ENCODE peak calls at places on chromosomes 2 and 18, in seven cellular contexts. Y is AG04450; V is neuronal stem cell; X is dorsolateral prefrontal cortex; G is transverse colon; U is CD8-positive, alpha-beta memory T cell; K is upper lobe of right lung. F is an unnamed sample.

GRCh38 chr18:6069539-6069938 is 174.2 kb upstream of the TMEM200C start:
- DNase-seq in K (no peak), V (no peak), U (no peak), X (no peak), Y (no peak), G (no peak), F (no peak)

GRCh38 chr18:72672364-72673151 is 128.4 kb upstream of the CBLN2 start:
- DNase-seq in V (peak; percentile 27), U (no peak), X (no peak), K (no peak), Y (no peak), G (no peak), F (no peak)

GRCh38 chr2:172735646-172736418 is at the start of gene RAPGEF4:
- DNase-seq in X (no peak), G (no peak), K (no peak), V (peak; percentile 36), U (no peak), Y (no peak), F (no peak)

GRCh38 chr2:204282525-204282924 is 262.8 kb upstream of the PARD3B start:
- DNase-seq in G (peak; percentile 17), X (no peak), K (no peak), V (peak; percentile 66), U (no peak), Y (no peak), F (no peak)

GRCh38 chr18:29160123-29160522 is 983.2 kb upstream of the CDH2 start:
- DNase-seq in X (no peak), Y (no peak), K (no peak), G (no peak), V (no peak), U (no peak), F (no peak)

GRCh38 chr2:135742307-135742838 is 718 bp downstream of the UBXN4 start:
- DNase-seq in Y (no peak), K (peak; percentile 80), X (no peak), U (peak; percentile 23), V (peak; percentile 48), G (peak; percentile 36), F (no peak)

GRCh38 chr2:134226561-134226960 is 27.3 kb upstream of the MGAT5 start:
- DNase-seq in V (no peak), Y (no peak), X (no peak), U (no peak), K (no peak), G (no peak), F (no peak)

GRCh38 chr2:217848351-217848957 is 154.3 kb downstream of the TNS1 start:
- DNase-seq in G (no peak), Y (no peak), X (no peak), K (no peak), U (no peak), V (no peak), F (no peak)

GRCh38 chr2:119659601-119660342 is 19.2 kb upstream of the TMEM177 start:
- DNase-seq in G (peak; percentile 42), V (peak; percentile 33), K (no peak), Y (no peak), X (no peak), U (no peak), F (no peak)

GRCh38 chr2:135657806-135658582 is 83.7 kb upstream of the UBXN4 start:
- DNase-seq in U (peak; percentile 42), G (no peak), X (no peak), K (no peak), Y (no peak), V (no peak), F (no peak)

GRCh38 chr2:219060821-219061791 is at the start of gene IHH:
- DNase-seq in U (no peak), V (no peak), K (peak; percentile 77), G (peak; percentile 90), Y (no peak), X (no peak), F (no peak)

GRCh38 chr18:21538230-21538629 is 62.3 kb downstream of the ESCO1 start:
- DNase-seq in K (no peak), Y (no peak), X (no peak), V (no peak), U (no peak), G (no peak), F (no peak)

GRCh38 chr2:133789743-133790142 is 221.5 kb upstream of the NCKAP5 start:
- DNase-seq in G (no peak), Y (no peak), K (no peak), X (no peak), U (no peak), V (no peak), F (no peak)

GRCh38 chr2:229083606-229084349 is 187.3 kb downstream of the PID1 start:
- DNase-seq in V (no peak), U (no peak), Y (no peak), X (no peak), G (peak; percentile 60), K (no peak), F (no peak)

GRCh38 chr18:79484661-79485621 is 89.2 kb downstream of the NFATC1 start:
- DNase-seq in G (peak; percentile 11), Y (peak; percentile 74), U (no peak), K (peak; percentile 61), V (peak; percentile 24), X (peak; percentile 39), F (peak; percentile 73)

GRCh38 chr2:36468463-36469266 is 113.1 kb downstream of the CRIM1 start:
- DNase-seq in U (no peak), Y (no peak), G (no peak), V (no peak), K (no peak), X (no peak), F (no peak)

GRCh38 chr2:231129216-231129615 is 4.4 kb upstream of the HTR2B start:
- DNase-seq in K (no peak), U (no peak), V (no peak), G (no peak), X (no peak), Y (no peak), F (no peak)

GRCh38 chr18:24136967-24137373 is 1.9 kb upstream of the CABYR start:
- DNase-seq in K (no peak), U (no peak), V (no peak), G (no peak), Y (no peak), X (no peak), F (no peak)

GRCh38 chr2:36587091-36587490 is 10.9 kb downstream of the FEZ2 start:
- DNase-seq in X (no peak), Y (no peak), U (no peak), G (no peak), V (no peak), K (no peak), F (no peak)

GRCh38 chr2:15561574-15562344 is 625 bp upstream of the NBAS start:
- DNase-seq in V (no peak), G (peak; percentile 33), Y (no peak), U (no peak), X (no peak), K (no peak), F (no peak)

GRCh38 chr2:85994897-85995647 is 106.3 kb upstream of the ST3GAL5 start:
- DNase-seq in Y (no peak), K (no peak), V (no peak), U (no peak), G (no peak), X (no peak), F (peak; percentile 77)

GRCh38 chr2:85995648-85996529 is 107.1 kb upstream of the ST3GAL5 start:
- DNase-seq in Y (no peak), G (no peak), U (no peak), K (no peak), V (no peak), X (no peak), F (peak; percentile 66)

GRCh38 chr2:85998071-85998991 is 107.4 kb downstream of the POLR1A start:
- DNase-seq in X (no peak), K (peak; percentile 48), Y (peak; percentile 33), U (no peak), G (peak; percentile 24), V (no peak), F (peak; percentile 77)

GRCh38 chr2:85997016-85997970 is 108.4 kb downstream of the POLR1A start:
- DNase-seq in U (no peak), K (no peak), G (no peak), V (no peak), Y (no peak), X (no peak), F (peak; percentile 68)

DNA sequence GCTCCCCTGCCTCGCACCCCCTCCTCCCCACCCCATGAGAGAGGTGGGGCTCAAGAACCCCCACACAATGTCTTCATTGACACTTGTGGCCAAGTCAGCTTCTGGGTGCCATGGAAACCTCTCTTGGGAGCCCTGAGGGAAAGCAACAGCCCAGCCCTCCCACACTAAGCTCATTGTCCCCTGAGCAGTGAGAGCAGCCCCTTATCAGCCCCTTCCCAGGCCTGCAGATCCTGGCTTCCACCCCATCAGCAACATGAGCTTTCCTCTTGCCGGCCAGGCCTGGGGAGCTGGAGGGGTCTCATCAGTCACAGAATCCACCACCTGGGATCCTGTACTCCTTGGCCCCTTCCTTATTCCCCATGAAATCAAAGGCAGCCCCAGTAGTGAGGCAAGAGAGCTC is 107.8 kb upstream of the ST3GAL5 start:
- DNase-seq in X (no peak), V (peak; percentile 31), K (no peak), G (no peak), U (no peak), Y (no peak), F (peak; percentile 69)
- H3K27ac ChIP-seq in X (peak overlapping the region; percentile 60), V (peak overlapping the region; percentile 69), K (peak overlapping the region; percentile 85), G (peak overlapping the region; percentile 81), U (peak overlapping the region; percentile 40), Y (peak overlapping the region; percentile 11), F (peak overlapping the region; percentile 88)

DNA sequence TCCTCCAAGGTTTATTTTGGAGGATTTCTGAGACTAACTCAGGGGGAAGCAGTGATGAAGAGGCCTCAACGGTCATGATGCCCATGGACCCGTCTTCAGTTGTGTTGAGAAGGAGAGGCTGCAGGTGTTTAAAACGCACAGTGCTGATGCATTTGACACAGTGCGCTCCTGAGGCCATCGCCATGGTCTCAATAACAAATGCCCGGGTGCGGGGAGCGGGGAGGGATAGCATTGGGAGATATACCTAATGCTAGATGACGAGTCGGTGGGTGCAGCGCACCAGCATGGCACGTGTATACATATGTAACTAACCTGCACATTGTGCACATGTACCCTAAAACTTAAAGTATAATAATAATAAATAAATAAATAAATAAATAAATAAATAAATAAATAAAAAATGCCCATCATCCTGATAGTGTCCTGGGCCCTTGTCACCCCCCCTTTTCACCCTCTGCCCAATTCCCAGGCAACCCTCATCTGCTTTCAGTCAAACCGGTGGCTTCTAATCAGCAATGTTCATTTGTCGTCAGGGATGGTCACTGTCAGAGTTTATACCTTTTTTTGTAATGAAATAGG is 95.7 kb downstream of the KCNF1 start:
- DNase-seq in Y (no peak), V (no peak), U (no peak), G (no peak), X (no peak), K (no peak), F (no peak)
- H3K27ac ChIP-seq in Y (no peak overlapping the region), V (no peak overlapping the region), U (no peak overlapping the region), G (no peak overlapping the region), X (no peak overlapping the region), K (no peak overlapping the region), F (no peak overlapping the region)

GRCh38 chr18:61738042-61738441 is 154.8 kb downstream of the RNF152 start:
- DNase-seq in K (no peak), G (no peak), Y (no peak), V (no peak), X (no peak), U (no peak), F (no peak)
- H3K27ac ChIP-seq in K (peak overlapping the region; percentile 81), G (peak overlapping the region; percentile 40), Y (no peak overlapping the region), V (no peak overlapping the region), X (no peak overlapping the region), U (no peak overlapping the region), F (no peak overlapping the region)

DNA sequence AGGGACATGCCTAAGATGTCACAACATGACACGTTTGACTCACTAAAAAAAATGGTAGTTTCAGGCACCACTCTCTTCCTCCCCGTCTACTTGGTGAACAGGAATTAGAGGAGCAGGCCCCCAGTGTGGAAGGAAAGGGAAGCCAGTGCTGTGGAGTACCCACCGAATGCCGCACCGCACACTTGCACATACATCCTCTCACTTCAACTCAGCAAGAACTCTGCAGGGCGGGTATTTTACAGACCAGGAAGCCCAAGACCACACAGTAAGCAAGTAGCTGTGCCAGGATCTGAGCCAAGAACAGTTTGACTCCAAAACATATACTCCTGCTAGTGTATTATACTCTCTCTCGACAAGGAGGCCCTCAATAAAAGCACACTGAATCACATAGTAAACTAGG is 69.8 kb downstream of the BCL2 start:
- DNase-seq in K (no peak), Y (no peak), U (no peak), X (no peak), V (no peak), G (peak; percentile 42), F (no peak)
- H3K27ac ChIP-seq in K (no peak overlapping the region), Y (no peak overlapping the region), U (no peak overlapping the region), X (no peak overlapping the region), V (no peak overlapping the region), G (no peak overlapping the region), F (peak overlapping the region; percentile 84)